ENCODE peak calls at places on chromosomes 7 and 10, in seven cellular contexts. One of them, this sample, is unnamed.

GRCh38 chr7:107173691-107174406 is 5.0 kb downstream of the HBP1 start:
- DNase-seq in EH: no peak
- DNase-seq in AG08395: no peak
- DNase-seq in OCI-LY7: no peak
- DNase-seq in HuH-7: no peak
- DNase-seq in ovary: no peak
- DNase-seq in Ammon's horn: peak; percentile 43
- DNase-seq in this sample: no peak

GRCh38 chr10:3803884-3804741 is 19.1 kb upstream of the KLF6 start:
- DNase-seq in EH: no peak
- DNase-seq in AG08395: no peak
- DNase-seq in OCI-LY7: peak; percentile 30
- DNase-seq in HuH-7: no peak
- DNase-seq in ovary: no peak
- DNase-seq in Ammon's horn: peak; percentile 47
- DNase-seq in this sample: no peak

GRCh38 chr10:22229756-22230330 is 12.0 kb upstream of the EBLN1 start:
- DNase-seq in EH: peak; percentile 15
- DNase-seq in AG08395: no peak
- DNase-seq in OCI-LY7: peak; percentile 4
- DNase-seq in HuH-7: no peak
- DNase-seq in ovary: no peak
- DNase-seq in Ammon's horn: peak; percentile 22
- DNase-seq in this sample: no peak

GRCh38 chr7:34096777-34097176 is 191.4 kb downstream of the BMPER start:
- DNase-seq in EH: no peak
- DNase-seq in AG08395: no peak
- DNase-seq in OCI-LY7: no peak
- DNase-seq in HuH-7: no peak
- DNase-seq in ovary: no peak
- DNase-seq in Ammon's horn: no peak
- DNase-seq in this sample: no peak

GRCh38 chr10:129615921-129616525 is 149.0 kb downstream of the MGMT start:
- DNase-seq in EH: no peak
- DNase-seq in AG08395: no peak
- DNase-seq in OCI-LY7: no peak
- DNase-seq in HuH-7: no peak
- DNase-seq in ovary: no peak
- DNase-seq in Ammon's horn: no peak
- DNase-seq in this sample: no peak

GRCh38 chr7:76302299-76303056 is at the start of gene HSPB1:
- DNase-seq in EH: peak; percentile 97
- DNase-seq in AG08395: peak; percentile 94
- DNase-seq in OCI-LY7: peak; percentile 86
- DNase-seq in HuH-7: peak; percentile 75
- DNase-seq in ovary: peak; percentile 93
- DNase-seq in Ammon's horn: peak; percentile 88
- DNase-seq in this sample: no peak

GRCh38 chr10:24128066-24128751 is 80.7 kb upstream of the KIAA1217 start:
- DNase-seq in EH: no peak
- DNase-seq in AG08395: no peak
- DNase-seq in OCI-LY7: no peak
- DNase-seq in HuH-7: no peak
- DNase-seq in ovary: no peak
- DNase-seq in Ammon's horn: no peak
- DNase-seq in this sample: no peak

GRCh38 chr7:117248810-117249209 is 74.0 kb downstream of the WNT2 start:
- DNase-seq in EH: peak; percentile 46
- DNase-seq in AG08395: no peak
- DNase-seq in OCI-LY7: no peak
- DNase-seq in HuH-7: no peak
- DNase-seq in ovary: no peak
- DNase-seq in Ammon's horn: peak; percentile 53
- DNase-seq in this sample: no peak

GRCh38 chr10:80201592-80202256 is 3.6 kb downstream of the ANXA11 start:
- DNase-seq in EH: no peak
- DNase-seq in AG08395: no peak
- DNase-seq in OCI-LY7: no peak
- DNase-seq in HuH-7: no peak
- DNase-seq in ovary: no peak
- DNase-seq in Ammon's horn: no peak
- DNase-seq in this sample: no peak

GRCh38 chr7:82288769-82289535 is 154.6 kb downstream of the CACNA2D1 start:
- DNase-seq in EH: peak; percentile 15
- DNase-seq in AG08395: no peak
- DNase-seq in OCI-LY7: no peak
- DNase-seq in HuH-7: no peak
- DNase-seq in ovary: no peak
- DNase-seq in Ammon's horn: peak; percentile 32
- DNase-seq in this sample: no peak

GRCh38 chr10:71159892-71160291 is 52.5 kb upstream of the UNC5B start:
- DNase-seq in EH: no peak
- DNase-seq in AG08395: no peak
- DNase-seq in OCI-LY7: no peak
- DNase-seq in HuH-7: no peak
- DNase-seq in ovary: no peak
- DNase-seq in Ammon's horn: no peak
- DNase-seq in this sample: no peak

GRCh38 chr7:120996333-120996982 is 7.9 kb downstream of the CPED1 start:
- DNase-seq in EH: peak; percentile 95
- DNase-seq in AG08395: peak; percentile 81
- DNase-seq in OCI-LY7: no peak
- DNase-seq in HuH-7: no peak
- DNase-seq in ovary: no peak
- DNase-seq in Ammon's horn: peak; percentile 73
- DNase-seq in this sample: peak; percentile 77

This sample was measured in LoVo.